ENCODE peak calls at places on chromosomes 3 and 15, in ten cellular contexts. Y, W, N, S, J, I, K, P, D and R are unnamed samples. For H3K9me3, the result is how much of the 10 kb centered on the place peaks cover.

GRCh38 chr3:160755776-160756304 is at the start of gene PPM1L:
- DNase-seq in K (peak), S (peak), I (peak), J (peak), P (peak), W (peak), N (peak), D (peak), Y (no peak), R (no peak)

GRCh38 chr15:88255496-88256171 is 905 bp downstream of the NTRK3 start:
- DNase-seq in D (peak), W (no peak), P (no peak), I (peak), K (peak), S (peak), Y (no peak), N (peak), J (peak), R (no peak)

GRCh38 chr3:194058189-194058571 is 77.8 kb upstream of the HES1 start:
- DNase-seq in S (peak), N (peak), P (no peak), Y (peak), I (peak), W (no peak), D (no peak), K (peak), J (peak), R (no peak)

GRCh38 chr15:83312046-83312445 is 27.6 kb upstream of the BNC1 start:
- DNase-seq in W (no peak), D (no peak), P (no peak), N (no peak), Y (no peak), K (no peak), S (no peak), I (no peak), J (no peak), R (no peak)

GRCh38 chr3:9231488-9231887 is 18.0 kb downstream of the SRGAP3 start:
- DNase-seq in P (no peak), D (no peak), S (no peak), N (no peak), I (no peak), Y (no peak), K (no peak), J (no peak), W (no peak), R (no peak)

GRCh38 chr3:14927308-14927707 is 20.1 kb upstream of the NR2C2 start:
- DNase-seq in I (no peak), K (no peak), S (no peak), Y (no peak), N (no peak), W (no peak), J (no peak), D (no peak), P (no peak), R (no peak)

GRCh38 chr3:141331370-141332318 is 36.7 kb upstream of the ZBTB38 start:
- DNase-seq in K (peak), J (peak), N (no peak), P (no peak), W (no peak), S (peak), D (peak), Y (no peak), I (peak), R (peak)

GRCh38 chr15:39801641-39802309 is 19.1 kb upstream of the FSIP1 start:
- DNase-seq in N (peak), Y (no peak), J (peak), I (peak), S (no peak), P (no peak), D (no peak), W (no peak), K (peak), R (no peak)

GRCh38 chr3:39125837-39126500 is 18.5 kb downstream of the TTC21A start:
- DNase-seq in S (no peak), I (no peak), P (no peak), W (no peak), J (no peak), D (no peak), K (peak), N (no peak), Y (no peak), R (no peak)

GRCh38 chr3:169923189-169923588 is 11.8 kb downstream of the SAMD7 start:
- DNase-seq in N (no peak), D (peak), Y (no peak), J (no peak), W (no peak), P (no peak), S (peak), K (no peak), I (peak), R (no peak)

GRCh38 chr15:25741253-25741575 is 121.9 kb downstream of the ATP10A start:
- DNase-seq in N (no peak), W (no peak), Y (no peak), K (no peak), J (no peak), I (no peak), S (no peak), P (no peak), D (no peak), R (no peak)

GRCh38 chr3:148221303-148221702 is 476.4 kb upstream of the AGTR1 start:
- DNase-seq in I (no peak), N (no peak), S (no peak), Y (no peak), P (no peak), W (no peak), D (no peak), J (no peak), K (no peak), R (no peak)

GRCh38 chr3:188196232-188196990 is 42.5 kb downstream of the LPP start:
- DNase-seq in Y (no peak), K (peak), J (no peak), P (no peak), I (no peak), D (no peak), W (no peak), S (no peak), N (peak), R (no peak)

GRCh38 chr15:81194723-81195122 is 2.0 kb upstream of the IL16 start:
- DNase-seq in P (no peak), I (no peak), Y (no peak), D (no peak), S (no peak), J (no peak), K (no peak), W (no peak), N (no peak), R (no peak)

GRCh38 chr3:128075516-128076464 is 23.6 kb downstream of the SEC61A1 start:
- DNase-seq in J (peak), I (peak), K (peak), W (peak), D (peak), P (peak), Y (peak), S (peak), N (peak), R (no peak)

DNA sequence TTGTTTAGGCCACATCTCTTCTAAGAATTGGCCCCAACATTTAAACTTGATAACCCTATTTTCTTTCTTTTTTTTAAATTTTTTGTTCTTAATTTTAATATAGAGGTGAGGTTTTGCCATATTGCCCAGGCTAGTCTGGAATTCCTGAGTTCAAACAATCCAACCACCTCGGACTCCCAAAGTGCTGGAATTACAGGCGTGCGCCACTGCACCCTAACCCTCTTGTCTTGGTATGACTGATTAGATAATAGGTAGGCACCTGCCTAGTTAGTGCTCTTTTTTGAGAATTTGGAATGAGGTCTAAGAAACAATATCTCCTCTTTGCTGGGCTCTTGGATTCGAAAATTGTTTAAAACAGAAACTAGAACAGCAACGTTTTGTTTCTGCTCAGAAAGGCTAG is 116.4 kb upstream of the GOLGA6L6 start:
- DNase-seq in K (no peak), Y (no peak), N (no peak), D (no peak), J (no peak), P (no peak), I (no peak), W (no peak), S (no peak), R (no peak)
- H3K9me3 ChIP-seq in K (under half), Y (under half), N (half or more), D (under half), J (under half), P (under half), I (under half), W (under half), S (under half), R (under half)

GRCh38 chr3:43012189-43012588 is 33.1 kb downstream of the GASK1A start:
- DNase-seq in P (no peak), I (no peak), D (no peak), K (no peak), N (no peak), J (no peak), S (no peak), W (no peak), Y (no peak), R (no peak)
- H3K9me3 ChIP-seq in P (half or more), I (under half), D (under half), K (under half), N (under half), J (under half), S (under half), W (under half), Y (under half), R (under half)

GRCh38 chr3:190608850-190609589 is 95.1 kb downstream of the IL1RAP start:
- DNase-seq in W (no peak), P (no peak), J (no peak), N (no peak), K (no peak), D (no peak), I (no peak), S (no peak), Y (no peak), R (no peak)
- H3K9me3 ChIP-seq in W (under half), P (under half), J (under half), N (under half), K (under half), D (under half), I (under half), S (under half), Y (under half), R (under half)

GRCh38 chr15:76147906-76148553 is 88.2 kb downstream of the TMEM266 start:
- DNase-seq in J (peak), N (peak), K (peak), D (peak), I (peak), P (peak), Y (no peak), S (peak), W (peak), R (peak)
- H3K9me3 ChIP-seq in J (under half), N (under half), K (under half), D (under half), I (under half), P (under half), Y (under half), S (under half), W (under half), R (under half)

GRCh38 chr3:20739814-20740213 is 553.8 kb upstream of the SGO1 start:
- DNase-seq in J (peak), D (no peak), P (no peak), K (peak), I (no peak), W (no peak), Y (no peak), S (no peak), N (no peak), R (no peak)
- H3K9me3 ChIP-seq in J (under half), D (under half), P (under half), K (under half), I (under half), W (under half), Y (under half), S (under half), N (under half), R (under half)

GRCh38 chr3:175807175-175807574 is 948.0 kb downstream of the NAALADL2 start:
- DNase-seq in W (no peak), D (no peak), N (no peak), J (no peak), Y (no peak), K (no peak), I (no peak), P (no peak), S (no peak), R (no peak)
- H3K9me3 ChIP-seq in W (under half), D (under half), N (under half), J (under half), Y (under half), K (under half), I (under half), P (under half), S (under half), R (under half)

GRCh38 chr15:34158355-34158754 is 51.5 kb downstream of the KATNBL1 start:
- DNase-seq in S (no peak), K (no peak), J (no peak), W (no peak), N (no peak), Y (no peak), P (no peak), I (no peak), D (no peak), R (no peak)
- H3K9me3 ChIP-seq in S (under half), K (under half), J (under half), W (under half), N (half or more), Y (under half), P (under half), I (under half), D (under half), R (under half)

DNA sequence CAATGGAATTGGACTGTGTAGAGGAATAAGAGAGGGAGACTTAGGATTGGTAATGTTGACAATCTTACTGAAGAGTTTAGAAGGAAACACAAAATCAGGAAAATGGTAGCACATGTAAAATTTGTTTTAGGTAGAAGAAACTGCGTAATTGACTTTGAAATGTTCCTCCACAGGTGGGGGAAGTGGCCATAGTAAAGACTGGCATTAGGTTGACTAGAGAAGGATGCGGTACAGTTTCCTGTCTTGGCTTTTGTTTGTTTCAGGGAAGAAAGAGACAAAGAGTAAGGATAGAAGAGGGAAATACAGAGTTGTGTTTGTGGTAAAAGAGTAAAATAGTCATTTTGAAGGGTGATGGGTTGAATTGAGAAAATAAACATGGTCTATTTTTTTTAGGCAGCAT is 253.6 kb upstream of the ZNF717 start:
- DNase-seq in S (no peak), I (no peak), W (no peak), Y (no peak), N (no peak), K (no peak), D (no peak), J (no peak), P (no peak), R (no peak)
- H3K9me3 ChIP-seq in S (under half), I (under half), W (under half), Y (under half), N (under half), K (under half), D (under half), J (under half), P (under half), R (under half)